ENCODE peak calls at places on chromosomes 5 and 9, in nine cellular contexts. W is astrocyte; P is HCEC 1CT; K is progenitor cell of endocrine pancreas; M is COLO829; J is stimulated activated CD4-positive, alpha-beta T cell treated with anti-CD3 and anti-CD28 coated beads, TNF-alpha, amount 100 ng/mL, for 24 hours; R is colonic mucosa; U is heart right ventricle; E is HTR-8/SVneo. F is an unnamed sample.

GRCh38 chr9:2072752-2073405 is 57.7 kb downstream of the SMARCA2 start:
- DNase-seq in E (no peak), M (no peak), U (no peak), P (no peak), R (no peak), K (no peak), W (no peak), J (no peak), F (no peak)

GRCh38 chr5:157965040-157965439 is 106.1 kb upstream of the CLINT1 start:
- DNase-seq in J (no peak), R (no peak), W (no peak), U (no peak), P (no peak), K (no peak), E (no peak), M (no peak), F (no peak)

GRCh38 chr5:38130346-38130745 is 128.0 kb upstream of the EGFLAM start:
- DNase-seq in M (no peak), R (no peak), E (no peak), K (no peak), U (no peak), J (no peak), W (no peak), P (no peak), F (no peak)

GRCh38 chr5:149489605-149490037 is 61.6 kb downstream of the CSNK1A1 start:
- DNase-seq in R (no peak), P (peak; percentile 29), M (no peak), U (peak; percentile 57), K (no peak), W (peak; percentile 42), J (no peak), E (no peak), F (no peak)

GRCh38 chr5:180178516-180179398 is 30.3 kb downstream of the RASGEF1C start:
- DNase-seq in R (peak; percentile 7), K (no peak), U (no peak), W (no peak), J (no peak), M (no peak), P (no peak), E (no peak), F (no peak)

GRCh38 chr5:171295299-171295698 is 13.7 kb upstream of the TLX3 start:
- DNase-seq in W (peak; percentile 32), P (no peak), M (no peak), J (no peak), K (no peak), R (no peak), E (no peak), U (no peak), F (peak; percentile 40)

GRCh38 chr5:151896041-151896691 is 28.5 kb downstream of the GLRA1 start:
- DNase-seq in W (peak; percentile 86), M (peak; percentile 12), J (no peak), P (peak; percentile 85), R (no peak), K (no peak), U (no peak), E (peak; percentile 69), F (no peak)

GRCh38 chr5:9658726-9659125 is 28.6 kb upstream of the TAS2R1 start:
- DNase-seq in U (no peak), P (no peak), E (no peak), J (no peak), K (no peak), W (no peak), R (no peak), M (no peak), F (no peak)

GRCh38 chr5:65307088-65307487 is 174.6 kb downstream of the ADAMTS6 start:
- DNase-seq in K (no peak), M (no peak), U (no peak), J (no peak), R (no peak), W (peak; percentile 7), E (no peak), P (peak; percentile 43), F (no peak)

GRCh38 chr9:130183133-130183762 is 11.0 kb downstream of the NCS1 start:
- DNase-seq in W (peak; percentile 71), U (no peak), P (peak; percentile 53), K (no peak), R (no peak), J (no peak), M (peak; percentile 62), E (peak; percentile 81), F (no peak)

GRCh38 chr5:107860044-107860443 is 189.3 kb upstream of the EFNA5 start:
- DNase-seq in R (no peak), P (no peak), M (no peak), E (no peak), K (no peak), U (no peak), W (no peak), J (no peak), F (no peak)

GRCh38 chr9:72823971-72824370 is 128.9 kb downstream of the ALDH1A1 start:
- DNase-seq in U (no peak), J (no peak), R (no peak), W (no peak), M (no peak), P (no peak), K (no peak), E (no peak), F (no peak)

GRCh38 chr5:1324719-1325190 is 20.1 kb downstream of the CLPTM1L start:
- DNase-seq in R (no peak), W (no peak), E (no peak), U (no peak), M (no peak), K (no peak), J (no peak), P (no peak), F (no peak)

GRCh38 chr5:134604908-134605307 is 27.7 kb downstream of the SAR1B start:
- DNase-seq in U (no peak), P (no peak), K (no peak), W (no peak), R (no peak), E (no peak), J (no peak), M (no peak), F (no peak)

GRCh38 chr9:100600511-100601079 is 22.7 kb downstream of the CAVIN4 start:
- DNase-seq in R (no peak), M (no peak), U (no peak), P (no peak), W (no peak), J (no peak), E (no peak), K (no peak), F (no peak)

GRCh38 chr5:891837-892389 is 688 bp downstream of the BRD9 start:
- DNase-seq in R (no peak), K (no peak), U (no peak), J (no peak), W (no peak), E (peak; percentile 51), M (no peak), P (no peak), F (peak; percentile 42)

GRCh38 chr5:72036951-72037350 is 70.3 kb upstream of the MAP1B start:
- DNase-seq in K (no peak), P (no peak), E (peak; percentile 48), R (no peak), U (no peak), J (no peak), M (no peak), W (peak; percentile 20), F (peak; percentile 28)

GRCh38 chr9:98929096-98929495 is 14.6 kb upstream of the COL15A1 start:
- DNase-seq in M (no peak), J (no peak), K (no peak), E (no peak), W (peak; percentile 52), P (peak; percentile 55), R (no peak), U (no peak), F (no peak)

GRCh38 chr5:150317048-150318003 is 14.6 kb upstream of the ARSI start:
- DNase-seq in K (no peak), J (no peak), P (peak; percentile 98), U (no peak), M (peak; percentile 64), E (peak; percentile 95), R (no peak), W (peak; percentile 94), F (peak; percentile 81)

GRCh38 chr9:97981828-97982164 is 1.3 kb upstream of the ANP32B start:
- DNase-seq in U (no peak), M (no peak), R (no peak), P (no peak), E (no peak), W (no peak), K (no peak), J (no peak), F (no peak)

GRCh38 chr9:32264171-32264862 is 120.1 kb upstream of the ACO1 start:
- DNase-seq in M (peak; percentile 33), W (peak; percentile 1), E (no peak), U (no peak), J (no peak), P (no peak), R (no peak), K (no peak), F (no peak)

GRCh38 chr5:10578292-10578663 is 14.4 kb downstream of the ANKRD33B start:
- DNase-seq in E (no peak), U (no peak), W (no peak), M (no peak), R (no peak), K (no peak), J (no peak), P (no peak), F (no peak)